ENCODE peak calls at places on chromosomes 1 and 21, in five cellular contexts. One of them, this sample, is unnamed.

GRCh38 chr1:235642021-235642942 is 7.3 kb downstream of the GNG4 start:
- DNase-seq in DND-41: peak
- DNase-seq in HCT116: peak
- DNase-seq in adipocyte: no peak
- DNase-seq in IMR-90: peak
- DNase-seq in this sample: no peak

GRCh38 chr1:174445817-174446216 is 1.9 kb upstream of the GPR52 start:
- DNase-seq in DND-41: no peak
- DNase-seq in HCT116: no peak
- DNase-seq in adipocyte: no peak
- DNase-seq in IMR-90: no peak
- DNase-seq in this sample: no peak

GRCh38 chr1:25020851-25021585 is 90.9 kb upstream of the RUNX3 start:
- DNase-seq in DND-41: no peak
- DNase-seq in HCT116: no peak
- DNase-seq in adipocyte: no peak
- DNase-seq in IMR-90: no peak
- DNase-seq in this sample: no peak

GRCh38 chr1:110035236-110035752 is 870 bp downstream of the STRIP1 start:
- DNase-seq in DND-41: no peak
- DNase-seq in HCT116: no peak
- DNase-seq in adipocyte: peak
- DNase-seq in IMR-90: peak
- DNase-seq in this sample: no peak

GRCh38 chr1:31183927-31184554 is 55.6 kb downstream of the NKAIN1 start:
- DNase-seq in DND-41: peak
- DNase-seq in HCT116: peak
- DNase-seq in adipocyte: peak
- DNase-seq in IMR-90: peak
- DNase-seq in this sample: no peak

GRCh38 chr1:119141020-119141424 is 569 bp upstream of the WARS2 start:
- DNase-seq in DND-41: peak
- DNase-seq in HCT116: no peak
- DNase-seq in adipocyte: peak
- DNase-seq in IMR-90: no peak
- DNase-seq in this sample: no peak

GRCh38 chr1:182889997-182890396 is 50.9 kb downstream of the DHX9 start:
- DNase-seq in DND-41: peak
- DNase-seq in HCT116: no peak
- DNase-seq in adipocyte: no peak
- DNase-seq in IMR-90: no peak
- DNase-seq in this sample: no peak

GRCh38 chr1:117595993-117596720 is 9.7 kb upstream of the TENT5C start:
- DNase-seq in DND-41: no peak
- DNase-seq in HCT116: no peak
- DNase-seq in adipocyte: no peak
- DNase-seq in IMR-90: no peak
- DNase-seq in this sample: no peak

GRCh38 chr1:85058311-85058710 is 10.0 kb upstream of the MCOLN3 start:
- DNase-seq in DND-41: no peak
- DNase-seq in HCT116: no peak
- DNase-seq in adipocyte: no peak
- DNase-seq in IMR-90: no peak
- DNase-seq in this sample: no peak

GRCh38 chr1:45979778-45980176 is 152.7 kb downstream of the PIK3R3 start:
- DNase-seq in DND-41: no peak
- DNase-seq in HCT116: no peak
- DNase-seq in adipocyte: no peak
- DNase-seq in IMR-90: no peak
- DNase-seq in this sample: no peak

GRCh38 chr1:59417406-59417805 is 120.5 kb downstream of the FGGY start:
- DNase-seq in DND-41: no peak
- DNase-seq in HCT116: no peak
- DNase-seq in adipocyte: no peak
- DNase-seq in IMR-90: no peak
- DNase-seq in this sample: no peak

GRCh38 chr1:221724931-221725605 is 16.8 kb downstream of the DUSP10 start:
- DNase-seq in DND-41: no peak
- DNase-seq in HCT116: no peak
- DNase-seq in adipocyte: peak
- DNase-seq in IMR-90: peak
- DNase-seq in this sample: no peak

GRCh38 chr1:60017831-60018230 is 55.7 kb downstream of the C1orf87 start:
- DNase-seq in DND-41: no peak
- DNase-seq in HCT116: no peak
- DNase-seq in adipocyte: no peak
- DNase-seq in IMR-90: no peak
- DNase-seq in this sample: no peak

GRCh38 chr1:240765732-240766363 is 153.9 kb upstream of the GREM2 start:
- DNase-seq in DND-41: no peak
- DNase-seq in HCT116: no peak
- DNase-seq in adipocyte: peak
- DNase-seq in IMR-90: peak
- DNase-seq in this sample: no peak

GRCh38 chr1:43997295-43997694 is 5.9 kb downstream of the CCDC24 start:
- DNase-seq in DND-41: no peak
- DNase-seq in HCT116: no peak
- DNase-seq in adipocyte: no peak
- DNase-seq in IMR-90: no peak
- DNase-seq in this sample: no peak

GRCh38 chr1:167428418-167428817 is 89.9 kb downstream of the CD247 start:
- DNase-seq in DND-41: no peak
- DNase-seq in HCT116: no peak
- DNase-seq in adipocyte: no peak
- DNase-seq in IMR-90: no peak
- DNase-seq in this sample: no peak

GRCh38 chr1:206809504-206810084 is 37.3 kb upstream of the IL10 start:
- DNase-seq in DND-41: peak
- DNase-seq in HCT116: peak
- DNase-seq in adipocyte: peak
- DNase-seq in IMR-90: peak
- DNase-seq in this sample: no peak

GRCh38 chr1:76576876-76577817 is 290.1 kb upstream of the ST6GALNAC5 start:
- DNase-seq in DND-41: no peak
- DNase-seq in HCT116: no peak
- DNase-seq in adipocyte: no peak
- DNase-seq in IMR-90: no peak
- DNase-seq in this sample: no peak

GRCh38 chr1:9589144-9589718 is 520 bp downstream of the TMEM201 start:
- DNase-seq in DND-41: peak
- DNase-seq in HCT116: no peak
- DNase-seq in adipocyte: peak
- DNase-seq in IMR-90: peak
- DNase-seq in this sample: no peak

GRCh38 chr21:31576428-31576827 is 83.1 kb upstream of the SOD1 start:
- DNase-seq in DND-41: no peak
- DNase-seq in HCT116: no peak
- DNase-seq in adipocyte: no peak
- DNase-seq in IMR-90: no peak
- DNase-seq in this sample: no peak

GRCh38 chr1:223229756-223230155 is 86.7 kb upstream of the TLR5 start:
- DNase-seq in DND-41: peak
- DNase-seq in HCT116: no peak
- DNase-seq in adipocyte: no peak
- DNase-seq in IMR-90: no peak
- DNase-seq in this sample: no peak

GRCh38 chr1:151510614-151510956 is 602 bp upstream of the CGN start:
- DNase-seq in DND-41: no peak
- DNase-seq in HCT116: no peak
- DNase-seq in adipocyte: no peak
- DNase-seq in IMR-90: no peak
- DNase-seq in this sample: no peak
- H3K9ac ChIP-seq in DND-41: peak
- H3K9ac ChIP-seq in HCT116: peak
- H3K9ac ChIP-seq in adipocyte: no peak
- H3K9ac ChIP-seq in IMR-90: peak
- H3K9ac ChIP-seq in this sample: peak

GRCh38 chr1:91283421-91283726 is 121.3 kb downstream of the HFM1 start:
- DNase-seq in DND-41: no peak
- DNase-seq in HCT116: no peak
- DNase-seq in adipocyte: no peak
- DNase-seq in IMR-90: no peak
- DNase-seq in this sample: no peak

GRCh38 chr1:91282695-91283420 is 121.8 kb downstream of the HFM1 start:
- DNase-seq in DND-41: peak
- DNase-seq in HCT116: peak
- DNase-seq in adipocyte: peak
- DNase-seq in IMR-90: peak
- DNase-seq in this sample: peak

GRCh38 chr1:91281782-91282181 is 122.9 kb downstream of the HFM1 start:
- DNase-seq in DND-41: no peak
- DNase-seq in HCT116: no peak
- DNase-seq in adipocyte: no peak
- DNase-seq in IMR-90: no peak
- DNase-seq in this sample: no peak

GRCh38 chr1:91273875-91274274 is 130.8 kb downstream of the HFM1 start:
- DNase-seq in DND-41: no peak
- DNase-seq in HCT116: no peak
- DNase-seq in adipocyte: no peak
- DNase-seq in IMR-90: no peak
- DNase-seq in this sample: no peak

GRCh38 chr1:91278754-91279153 is 125.9 kb downstream of the HFM1 start:
- DNase-seq in DND-41: no peak
- DNase-seq in HCT116: peak
- DNase-seq in adipocyte: peak
- DNase-seq in IMR-90: peak
- DNase-seq in this sample: peak
- H3K9ac ChIP-seq in DND-41: no peak
- H3K9ac ChIP-seq in HCT116: no peak
- H3K9ac ChIP-seq in adipocyte: no peak
- H3K9ac ChIP-seq in IMR-90: no peak
- H3K9ac ChIP-seq in this sample: no peak

DNA sequence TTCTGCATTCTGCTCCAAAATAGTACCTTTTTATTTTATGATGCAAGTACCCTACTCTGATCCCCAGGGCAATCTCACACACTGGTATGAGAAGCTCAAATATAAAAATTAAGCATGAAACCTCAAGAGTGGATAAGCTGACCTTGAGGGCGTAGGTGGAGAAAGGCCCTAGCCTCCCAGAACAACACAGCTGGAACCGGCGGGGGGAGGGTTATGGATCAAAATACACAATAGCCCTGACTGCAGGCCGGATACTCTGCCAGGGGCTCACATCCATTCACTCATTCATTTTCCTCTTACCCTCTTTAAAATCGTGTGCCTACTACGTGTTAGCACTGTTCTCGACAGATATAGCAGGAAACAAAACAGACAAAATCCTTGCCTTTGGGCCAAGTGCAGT is 32.8 kb upstream of the ECE1 start:
- DNase-seq in DND-41: no peak
- DNase-seq in HCT116: no peak
- DNase-seq in adipocyte: peak
- DNase-seq in IMR-90: no peak
- DNase-seq in this sample: no peak
- H3K9ac ChIP-seq in DND-41: no peak
- H3K9ac ChIP-seq in HCT116: peak
- H3K9ac ChIP-seq in adipocyte: peak
- H3K9ac ChIP-seq in IMR-90: no peak
- H3K9ac ChIP-seq in this sample: no peak

GRCh38 chr1:53145051-53145600 is 2.7 kb upstream of the SLC1A7 start:
- DNase-seq in DND-41: no peak
- DNase-seq in HCT116: no peak
- DNase-seq in adipocyte: no peak
- DNase-seq in IMR-90: no peak
- DNase-seq in this sample: no peak
- H3K9ac ChIP-seq in DND-41: no peak
- H3K9ac ChIP-seq in HCT116: no peak
- H3K9ac ChIP-seq in adipocyte: no peak
- H3K9ac ChIP-seq in IMR-90: no peak
- H3K9ac ChIP-seq in this sample: no peak

DNA sequence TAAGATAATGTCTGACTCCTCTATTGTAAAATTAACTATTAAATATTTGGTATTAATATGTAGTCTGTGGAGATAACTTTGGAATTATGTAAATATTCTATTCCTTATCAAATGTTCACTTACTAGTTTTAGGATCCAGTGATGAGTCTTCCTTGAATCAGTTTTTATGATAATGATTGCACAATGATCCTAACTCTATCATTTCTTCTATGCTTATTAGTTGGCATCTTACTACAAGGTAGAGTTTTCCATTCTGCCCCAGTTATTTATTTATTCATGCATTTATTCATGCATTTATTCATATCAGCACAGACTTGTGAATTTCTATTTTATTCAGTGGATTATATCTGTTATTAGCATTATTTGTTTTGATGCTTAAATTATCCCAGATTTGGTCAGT is 7.4 kb upstream of the MGST3 start:
- DNase-seq in DND-41: no peak
- DNase-seq in HCT116: no peak
- DNase-seq in adipocyte: no peak
- DNase-seq in IMR-90: no peak
- DNase-seq in this sample: no peak
- H3K9ac ChIP-seq in DND-41: no peak
- H3K9ac ChIP-seq in HCT116: no peak
- H3K9ac ChIP-seq in adipocyte: no peak
- H3K9ac ChIP-seq in IMR-90: no peak
- H3K9ac ChIP-seq in this sample: no peak

DNA sequence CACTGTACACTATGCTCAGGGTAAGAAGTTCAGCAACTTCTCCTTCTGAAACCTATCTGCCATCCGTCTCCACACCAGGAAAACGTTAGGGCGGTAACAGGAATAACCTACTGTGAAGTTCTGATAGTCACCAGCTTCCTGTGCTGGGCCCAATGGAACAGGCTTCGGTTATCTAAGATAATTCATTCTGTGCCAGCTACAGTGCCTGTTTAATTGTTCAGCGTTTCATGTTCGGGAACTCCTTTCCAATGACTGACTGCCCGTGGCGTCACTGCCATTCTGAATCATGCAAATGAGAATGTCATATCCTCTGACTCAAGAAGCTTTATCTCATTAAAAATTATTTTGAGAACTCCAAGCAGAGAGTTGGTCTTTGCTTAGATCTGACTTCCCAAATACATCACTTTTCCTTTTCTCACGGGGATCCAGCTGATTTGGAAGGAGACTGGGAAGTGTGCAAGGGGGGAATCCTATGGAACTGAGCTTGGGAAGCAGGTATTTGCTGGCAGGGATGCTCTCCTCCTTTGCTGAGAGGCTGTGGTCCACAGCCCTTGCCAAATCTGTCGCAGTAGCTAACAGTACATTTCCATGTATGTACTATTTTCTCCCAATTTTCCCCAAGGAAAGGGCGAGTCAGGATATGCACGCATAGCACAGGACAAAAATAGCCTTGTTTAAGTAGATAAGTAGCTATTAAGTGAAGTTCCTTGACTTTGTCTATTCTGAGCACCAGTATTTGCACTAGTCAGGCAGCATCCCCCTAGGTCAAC is 358.7 kb downstream of the LTN1 start:
- DNase-seq in DND-41: no peak
- DNase-seq in HCT116: no peak
- DNase-seq in adipocyte: peak
- DNase-seq in IMR-90: peak
- DNase-seq in this sample: no peak
- H3K9ac ChIP-seq in DND-41: no peak
- H3K9ac ChIP-seq in HCT116: no peak
- H3K9ac ChIP-seq in adipocyte: peak
- H3K9ac ChIP-seq in IMR-90: peak
- H3K9ac ChIP-seq in this sample: no peak